ENCODE peak calls at places on chromosomes 2 and 18, in four cellular contexts. R is HCT116, U is HepG2, A is SK-N-SH. Z is an unnamed sample.
A peak's percentile ranks its signal among the peaks of the same experiment; 100 is the strongest.

GRCh38 chr18:61606068-61606660 is 272.9 kb downstream of the CDH20 start:
- DNase-seq in R (no peak), U (no peak), A (no peak), Z (no peak)

GRCh38 chr2:98378901-98379300 is 32.6 kb downstream of the CNGA3 start:
- DNase-seq in R (no peak), U (no peak), A (no peak), Z (peak; percentile 10)

GRCh38 chr18:7090771-7091170 is 26.8 kb downstream of the LAMA1 start:
- DNase-seq in R (no peak), U (no peak), A (no peak), Z (no peak)

GRCh38 chr18:62101236-62101635 is 85.6 kb downstream of the PIGN start:
- DNase-seq in R (no peak), U (no peak), A (no peak), Z (no peak)

GRCh38 chr18:39244242-39244641 is 1678.6 kb upstream of the CELF4 start:
- DNase-seq in R (no peak), U (no peak), A (no peak), Z (no peak)

GRCh38 chr18:37424507-37424906 is 141.1 kb downstream of the CELF4 start:
- DNase-seq in R (no peak), U (no peak), A (no peak), Z (no peak)

GRCh38 chr18:25350561-25351201 is 1.3 kb downstream of the ZNF521 start:
- DNase-seq in R (no peak), U (no peak), A (peak; percentile 72), Z (peak; percentile 55)

GRCh38 chr18:26046419-26047077 is 43.9 kb downstream of the SS18 start:
- DNase-seq in R (no peak), U (no peak), A (no peak), Z (no peak)

GRCh38 chr2:230896346-230897115 is 28.5 kb downstream of the GPR55 start:
- DNase-seq in R (no peak), U (no peak), A (no peak), Z (no peak)

GRCh38 chr18:55110436-55110835 is 151.2 kb upstream of the CCDC68 start:
- DNase-seq in R (no peak), U (no peak), A (no peak), Z (peak; percentile 73)

GRCh38 chr2:73003027-73003426 is 68.5 kb downstream of the SFXN5 start:
- DNase-seq in R (no peak), U (no peak), A (no peak), Z (no peak)

GRCh38 chr2:227545990-227546389 is 52.7 kb upstream of the SCYGR2 start:
- DNase-seq in R (no peak), U (peak; percentile 40), A (no peak), Z (no peak)

GRCh38 chr2:118492335-118492734 is 355.1 kb downstream of the EN1 start:
- DNase-seq in R (peak; percentile 24), U (peak; percentile 23), A (no peak), Z (peak; percentile 5)

GRCh38 chr2:68594041-68594440 is 49.3 kb upstream of the PROKR1 start:
- DNase-seq in R (no peak), U (no peak), A (no peak), Z (no peak)

GRCh38 chr2:96800762-96801463 is 15.2 kb upstream of the CNNM3 start:
- DNase-seq in R (no peak), U (peak; percentile 71), A (peak; percentile 93), Z (peak; percentile 55)

GRCh38 chr2:222722327-222722946 is 51.0 kb downstream of the MOGAT1 start:
- DNase-seq in R (no peak), U (no peak), A (no peak), Z (peak; percentile 56)

GRCh38 chr2:98909381-98910211 is 26.4 kb downstream of the CRACDL start:
- DNase-seq in R (no peak), U (peak; percentile 82), A (peak; percentile 75), Z (peak; percentile 91)

GRCh38 chr2:15449542-15450236 is 111.4 kb downstream of the NBAS start:
- DNase-seq in R (no peak), U (no peak), A (no peak), Z (no peak)

GRCh38 chr2:46648141-46648742 is 168.9 kb downstream of the TMEM247 start:
- DNase-seq in R (no peak), U (peak; percentile 64), A (no peak), Z (no peak)

GRCh38 chr18:4524096-4524495 is 69.0 kb upstream of the DLGAP1 start:
- DNase-seq in R (no peak), U (no peak), A (no peak), Z (no peak)

GRCh38 chr2:196849895-196850294 is 40.7 kb upstream of the C2orf66 start:
- DNase-seq in R (no peak), U (peak; percentile 14), A (peak; percentile 21), Z (peak; percentile 43)

GRCh38 chr2:6309415-6310185 is 556.1 kb downstream of the CMPK2 start:
- DNase-seq in R (no peak), U (no peak), A (peak; percentile 64), Z (no peak)

GRCh38 chr2:235330775-235331438 is 162.9 kb upstream of the AGAP1 start:
- DNase-seq in R (peak; percentile 54), U (no peak), A (no peak), Z (no peak)

GRCh38 chr18:54205951-54206350 is 18.5 kb downstream of the MBD2 start:
- DNase-seq in R (no peak), U (no peak), A (no peak), Z (no peak)

GRCh38 chr2:144181006-144181405 is 338.9 kb downstream of the ZEB2 start:
- DNase-seq in R (no peak), U (no peak), A (no peak), Z (peak; percentile 10)

GRCh38 chr2:134056226-134056625 is 197.6 kb upstream of the MGAT5 start:
- DNase-seq in R (no peak), U (no peak), A (no peak), Z (no peak)

GRCh38 chr2:219354582-219354981 is 22.0 kb upstream of the RESP18 start:
- DNase-seq in R (no peak), U (no peak), A (no peak), Z (no peak)

GRCh38 chr2:181310967-181311366 is 146.2 kb upstream of the ITGA4 start:
- DNase-seq in R (no peak), U (no peak), A (no peak), Z (no peak)

GRCh38 chr2:58448065-58448507 is 207.0 kb upstream of the FANCL start:
- DNase-seq in R (peak; percentile 88), U (peak; percentile 83), A (peak; percentile 45), Z (peak; percentile 74)

GRCh38 chr2:85600235-85600575 is 2.3 kb downstream of the TMEM150A start:
- DNase-seq in R (no peak), U (no peak), A (no peak), Z (no peak)

GRCh38 chr2:78992807-78993517 is 32.5 kb upstream of the REG3G start:
- DNase-seq in R (no peak), U (no peak), A (no peak), Z (no peak)

GRCh38 chr2:200673191-200673590 is 87.4 kb downstream of the AOX1 start:
- DNase-seq in R (no peak), U (no peak), A (no peak), Z (no peak)

GRCh38 chr2:48434101-48434500 is 95.9 kb upstream of the STON1 start:
- DNase-seq in R (no peak), U (no peak), A (no peak), Z (no peak)

GRCh38 chr2:62151306-62151638 is 44.6 kb upstream of the B3GNT2 start:
- DNase-seq in R (no peak), U (no peak), A (no peak), Z (no peak)

DNA sequence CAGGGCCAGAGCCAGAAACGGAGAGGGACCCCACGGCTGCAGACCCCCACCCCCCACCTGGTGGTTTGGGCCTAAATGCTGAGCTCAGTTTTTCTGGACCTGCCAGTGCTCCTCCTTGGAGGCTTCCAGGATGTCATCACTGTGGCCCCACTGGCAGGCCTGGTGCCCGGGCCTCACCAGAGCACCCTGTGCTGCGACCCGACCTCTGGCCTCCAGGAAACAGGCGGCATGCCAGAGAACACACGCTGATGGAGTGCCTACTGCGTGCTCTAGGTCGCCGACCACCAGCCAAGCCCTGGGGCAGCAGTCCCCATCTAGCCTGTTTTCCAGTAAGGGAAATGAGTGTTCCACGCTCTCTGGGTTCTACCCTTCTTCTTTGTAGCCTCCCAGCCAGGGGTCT is 33.8 kb downstream of the HS6ST1 start:
- DNase-seq in R (no peak), U (no peak), A (no peak), Z (no peak)
- H3K36me3 ChIP-seq in R (no peaks in the 10 kb centered on the region), U (peaks cover 48% of the 10 kb centered on the region), A (no peaks in the 10 kb centered on the region), Z (no peaks in the 10 kb centered on the region)

DNA sequence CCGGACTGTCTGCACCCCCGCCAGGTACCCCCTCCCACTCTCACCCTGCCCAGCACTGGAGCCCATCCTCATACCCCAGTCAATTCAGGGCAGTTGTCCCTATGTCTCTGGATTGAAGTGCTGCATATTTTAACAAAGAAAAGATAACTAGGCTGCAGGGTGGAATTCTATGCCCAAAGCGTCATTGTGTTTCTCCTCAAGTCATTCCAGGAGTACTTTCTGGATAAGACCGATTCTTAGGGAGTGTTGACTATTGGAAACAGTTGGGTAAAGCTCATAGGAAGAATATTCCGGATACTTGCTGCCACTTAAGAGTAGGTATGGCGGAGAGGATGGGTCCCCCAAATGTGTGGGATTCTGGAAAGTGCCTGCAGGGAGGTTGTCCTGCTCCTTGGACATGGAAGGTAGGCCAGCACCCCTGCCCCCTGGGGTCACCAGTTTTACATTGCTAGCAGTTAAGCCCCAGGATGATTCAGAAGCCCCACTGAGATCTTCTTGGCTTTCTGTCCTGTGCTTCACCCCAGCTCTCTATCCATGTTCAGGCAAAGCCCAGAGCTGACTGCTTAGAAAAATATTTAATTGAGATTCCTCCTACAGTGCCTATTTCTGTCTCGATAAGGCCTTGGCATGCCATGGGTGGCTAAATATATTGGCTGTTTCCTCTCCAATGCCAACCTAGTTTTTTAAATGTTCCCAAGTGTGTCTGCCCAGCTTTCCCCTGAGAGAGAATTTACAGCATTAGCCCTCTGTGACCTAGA is 48.2 kb downstream of the RPL37A start:
- DNase-seq in R (no peak), U (no peak), A (no peak), Z (no peak)
- H2AFZ ChIP-seq in R (no peak overlapping the region), U (no peak overlapping the region), A (peak overlapping the region; percentile 29), Z (no peak overlapping the region)

GRCh38 chr2:217989221-217989948 is 13.4 kb downstream of the TNS1 start:
- DNase-seq in R (no peak), U (no peak), A (no peak), Z (no peak)
- TF ChIP-seq MAX in R (no peak), U (no peak), A (no peak), Z (peak; percentile 20)

GRCh38 chr2:1634681-1635341 is 109.5 kb downstream of the PXDN start:
- DNase-seq in R (no peak), U (no peak), A (no peak), Z (no peak)

GRCh38 chr2:1632006-1632348 is 112.3 kb downstream of the PXDN start:
- DNase-seq in R (no peak), U (no peak), A (no peak), Z (no peak)

GRCh38 chr2:1632510-1632909 is 111.8 kb downstream of the PXDN start:
- DNase-seq in R (no peak), U (no peak), A (no peak), Z (no peak)

GRCh38 chr2:1633936-1634587 is 110.3 kb downstream of the PXDN start:
- DNase-seq in R (no peak), U (no peak), A (no peak), Z (no peak)

DNA sequence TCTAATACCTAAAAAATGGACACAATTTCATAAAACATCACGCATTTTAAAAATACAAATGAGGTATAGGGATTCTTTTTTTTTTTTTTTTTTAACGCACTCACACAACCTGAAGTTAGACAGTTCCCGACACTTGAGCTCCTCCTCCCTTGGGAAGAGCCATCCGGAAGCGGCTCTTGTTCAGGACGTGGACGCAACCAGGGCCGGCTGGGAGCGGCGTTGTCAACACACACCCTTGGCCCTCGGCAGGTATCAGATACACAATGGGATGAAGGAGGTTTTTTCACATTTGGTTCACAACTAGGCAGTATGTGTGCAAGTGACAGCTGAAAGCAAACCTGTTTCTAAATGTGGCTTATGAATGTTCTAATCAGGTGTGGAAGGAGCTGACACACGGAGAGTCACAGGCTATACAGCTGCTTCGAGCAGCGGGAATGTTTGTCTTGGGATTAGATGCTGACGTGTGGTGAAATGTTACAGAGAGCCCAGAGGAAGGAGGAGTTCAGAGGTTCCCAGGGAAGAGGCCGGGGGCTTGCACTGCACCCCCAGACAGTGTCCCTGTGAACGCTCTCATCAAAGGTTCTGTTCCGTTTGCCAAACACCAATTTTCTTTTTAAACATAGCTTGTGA is 111.1 kb downstream of the PXDN start:
- DNase-seq in R (no peak), U (no peak), A (no peak), Z (no peak)
- H3K36me3 ChIP-seq in R (no peaks in the 10 kb centered on the region), U (no peaks in the 10 kb centered on the region), A (peaks cover 83% of the 10 kb centered on the region), Z (peaks cover 4% of the 10 kb centered on the region)